ENCODE peak calls at places on chromosomes 2 and 18, in ten cellular contexts. D, T, X, L, U, J, B, R, S and P are unnamed samples.

GRCh38 chr18:68282232-68282631 is 432.7 kb downstream of the TMX3 start:
- DNase-seq in D (no peak), T (no peak), X (no peak), L (no peak), U (no peak), J (no peak), B (no peak), R (no peak), S (no peak), P (no peak)

GRCh38 chr2:158297120-158297519 is 159.4 kb downstream of the CCDC148 start:
- DNase-seq in D (no peak), T (no peak), X (no peak), L (no peak), U (no peak), J (no peak), B (no peak), R (no peak), S (no peak), P (no peak)

GRCh38 chr2:232142049-232142448 is 180.5 kb downstream of the DIS3L2 start:
- DNase-seq in D (peak), T (peak), X (peak), L (peak), U (peak), J (peak), B (peak), R (peak), S (peak), P (no peak)

GRCh38 chr2:189997016-189997415 is 65.5 kb downstream of the MSTN start:
- DNase-seq in D (peak), T (no peak), X (no peak), L (no peak), U (no peak), J (no peak), B (no peak), R (no peak), S (no peak), P (no peak)

GRCh38 chr2:75600418-75601088 is 39.8 kb upstream of the EVA1A start:
- DNase-seq in D (no peak), T (no peak), X (no peak), L (no peak), U (peak), J (no peak), B (no peak), R (no peak), S (no peak), P (no peak)

GRCh38 chr2:239693330-239693729 is 292.5 kb upstream of the HDAC4 start:
- DNase-seq in D (no peak), T (no peak), X (no peak), L (no peak), U (no peak), J (no peak), B (no peak), R (no peak), S (no peak), P (no peak)

GRCh38 chr2:73197579-73197978 is 4.8 kb upstream of the NOTO start:
- DNase-seq in D (no peak), T (no peak), X (no peak), L (no peak), U (no peak), J (no peak), B (no peak), R (no peak), S (no peak), P (no peak)

GRCh38 chr18:59271606-59272220 is 1.5 kb downstream of the RAX start:
- DNase-seq in D (no peak), T (no peak), X (no peak), L (no peak), U (no peak), J (no peak), B (no peak), R (no peak), S (no peak), P (no peak)

GRCh38 chr18:42025491-42025890 is 70.5 kb downstream of the PIK3C3 start:
- DNase-seq in D (no peak), T (no peak), X (no peak), L (no peak), U (no peak), J (no peak), B (no peak), R (no peak), S (no peak), P (no peak)

GRCh38 chr2:133777607-133778006 is 209.3 kb upstream of the NCKAP5 start:
- DNase-seq in D (no peak), T (no peak), X (peak), L (no peak), U (peak), J (no peak), B (no peak), R (no peak), S (peak), P (no peak)

GRCh38 chr2:196334710-196335109 is 163.3 kb upstream of the STK17B start:
- DNase-seq in D (peak), T (no peak), X (no peak), L (no peak), U (no peak), J (peak), B (no peak), R (no peak), S (no peak), P (no peak)

GRCh38 chr2:54122171-54122935 is 6.9 kb downstream of the ACYP2 start:
- DNase-seq in D (no peak), T (no peak), X (no peak), L (no peak), U (no peak), J (peak), B (no peak), R (no peak), S (no peak), P (no peak)

GRCh38 chr2:106596844-106597243 is 109.7 kb downstream of the CD8B2 start:
- DNase-seq in D (no peak), T (no peak), X (no peak), L (no peak), U (peak), J (no peak), B (no peak), R (no peak), S (no peak), P (no peak)

GRCh38 chr2:140876015-140876414 is 1254.8 kb downstream of the LRP1B start:
- DNase-seq in D (no peak), T (no peak), X (no peak), L (no peak), U (no peak), J (no peak), B (no peak), R (no peak), S (no peak), P (no peak)

GRCh38 chr2:135149251-135149650 is 97.2 kb downstream of the RAB3GAP1 start:
- DNase-seq in D (peak), T (no peak), X (no peak), L (no peak), U (peak), J (peak), B (no peak), R (no peak), S (no peak), P (no peak)

GRCh38 chr2:74690571-74690970 is 36.5 kb downstream of the SEMA4F start:
- DNase-seq in D (peak), T (peak), X (peak), L (peak), U (peak), J (peak), B (peak), R (peak), S (peak), P (no peak)

GRCh38 chr2:203870942-203871341 is 3.4 kb downstream of the CTLA4 start:
- DNase-seq in D (no peak), T (no peak), X (no peak), L (no peak), U (no peak), J (no peak), B (no peak), R (no peak), S (no peak), P (no peak)

GRCh38 chr2:172735646-172736418 is at the start of gene RAPGEF4:
- DNase-seq in D (no peak), T (peak), X (peak), L (no peak), U (no peak), J (no peak), B (no peak), R (no peak), S (no peak), P (no peak)

GRCh38 chr2:232482301-232483238 is 5.1 kb downstream of the ECEL1 start:
- DNase-seq in D (no peak), T (no peak), X (no peak), L (no peak), U (no peak), J (no peak), B (no peak), R (no peak), S (no peak), P (no peak)

GRCh38 chr2:48080534-48081316 is 174.4 kb upstream of the FBXO11 start:
- DNase-seq in D (no peak), T (no peak), X (no peak), L (peak), U (no peak), J (no peak), B (no peak), R (no peak), S (no peak), P (no peak)

GRCh38 chr2:62831729-62832128 is 126.2 kb downstream of the EHBP1 start:
- DNase-seq in D (no peak), T (no peak), X (no peak), L (no peak), U (no peak), J (no peak), B (no peak), R (no peak), S (no peak), P (no peak)

GRCh38 chr2:112198780-112199179 is 56.1 kb downstream of the ZC3H8 start:
- DNase-seq in D (no peak), T (no peak), X (no peak), L (no peak), U (no peak), J (no peak), B (no peak), R (no peak), S (no peak), P (no peak)

GRCh38 chr2:200810252-200810650 is 1.5 kb upstream of the BZW1 start:
- DNase-seq in D (peak), T (no peak), X (peak), L (peak), U (peak), J (peak), B (no peak), R (no peak), S (peak), P (no peak)

GRCh38 chr2:163345795-163346573 is 389.8 kb downstream of the FIGN start:
- DNase-seq in D (peak), T (peak), X (peak), L (peak), U (peak), J (peak), B (peak), R (peak), S (peak), P (no peak)

GRCh38 chr2:2866459-2866858 is 511.2 kb downstream of the EIPR1 start:
- DNase-seq in D (no peak), T (no peak), X (no peak), L (no peak), U (no peak), J (no peak), B (peak), R (no peak), S (peak), P (no peak)

GRCh38 chr2:833180-833579 is 117.5 kb upstream of the SNTG2 start:
- DNase-seq in D (no peak), T (no peak), X (no peak), L (no peak), U (no peak), J (no peak), B (no peak), R (no peak), S (no peak), P (no peak)

GRCh38 chr2:65380243-65380642 is 52.2 kb downstream of the SPRED2 start:
- DNase-seq in D (no peak), T (no peak), X (no peak), L (no peak), U (peak), J (no peak), B (no peak), R (no peak), S (no peak), P (no peak)

GRCh38 chr2:48450936-48451602 is 78.9 kb upstream of the STON1 start:
- DNase-seq in D (no peak), T (no peak), X (no peak), L (peak), U (no peak), J (no peak), B (no peak), R (no peak), S (no peak), P (no peak)

GRCh38 chr2:183224933-183225332 is 100.7 kb downstream of the NUP35 start:
- DNase-seq in D (no peak), T (no peak), X (no peak), L (no peak), U (no peak), J (peak), B (no peak), R (no peak), S (no peak), P (no peak)

GRCh38 chr2:9565436-9566153 is 10.0 kb upstream of the ADAM17 start:
- DNase-seq in D (peak), T (no peak), X (peak), L (peak), U (peak), J (peak), B (no peak), R (no peak), S (no peak), P (no peak)